ENCODE peak calls at places on chromosomes 12 and 14, in nine cellular contexts. One of them, this sample, is unnamed.

GRCh38 chr14:73136387-73137221 is at the start of gene PSEN1:
- DNase-seq in heart right ventricle: peak; percentile 96
- DNase-seq in AG08395: peak; percentile 98
- DNase-seq in activated T-cell treated with anti-CD3 and anti-CD28 coated beads, Interleukin-2, amount 50 U/mL, for 4 hours: peak; percentile 99
- DNase-seq in DMS53: peak; percentile 93
- DNase-seq in AG10803: peak; percentile 85
- DNase-seq in left cardiac atrium: peak; percentile 94
- DNase-seq in RPMI7951: peak; percentile 85
- DNase-seq in WTC11: peak; percentile 99
- DNase-seq in this sample: peak; percentile 95

GRCh38 chr12:26226629-26227375 is 31.4 kb downstream of the SSPN start:
- DNase-seq in heart right ventricle: peak; percentile 23
- DNase-seq in AG08395: peak; percentile 32
- DNase-seq in activated T-cell treated with anti-CD3 and anti-CD28 coated beads, Interleukin-2, amount 50 U/mL, for 4 hours: no peak
- DNase-seq in DMS53: peak; percentile 87
- DNase-seq in AG10803: peak; percentile 42
- DNase-seq in left cardiac atrium: peak; percentile 45
- DNase-seq in RPMI7951: peak; percentile 71
- DNase-seq in WTC11: peak; percentile 61
- DNase-seq in this sample: no peak

GRCh38 chr12:56032006-56032405 is 9.7 kb upstream of the RPS26 start:
- DNase-seq in heart right ventricle: no peak
- DNase-seq in AG08395: no peak
- DNase-seq in activated T-cell treated with anti-CD3 and anti-CD28 coated beads, Interleukin-2, amount 50 U/mL, for 4 hours: peak; percentile 18
- DNase-seq in DMS53: no peak
- DNase-seq in AG10803: no peak
- DNase-seq in left cardiac atrium: no peak
- DNase-seq in RPMI7951: no peak
- DNase-seq in WTC11: no peak
- DNase-seq in this sample: no peak

GRCh38 chr14:98144964-98145363 is 1127.0 kb downstream of the BCL11B start:
- DNase-seq in heart right ventricle: no peak
- DNase-seq in AG08395: peak; percentile 6
- DNase-seq in activated T-cell treated with anti-CD3 and anti-CD28 coated beads, Interleukin-2, amount 50 U/mL, for 4 hours: no peak
- DNase-seq in DMS53: no peak
- DNase-seq in AG10803: peak; percentile 69
- DNase-seq in left cardiac atrium: no peak
- DNase-seq in RPMI7951: peak; percentile 55
- DNase-seq in WTC11: no peak
- DNase-seq in this sample: no peak

GRCh38 chr12:26633591-26634210 is 199.3 kb downstream of the ITPR2 start:
- DNase-seq in heart right ventricle: no peak
- DNase-seq in AG08395: peak; percentile 57
- DNase-seq in activated T-cell treated with anti-CD3 and anti-CD28 coated beads, Interleukin-2, amount 50 U/mL, for 4 hours: no peak
- DNase-seq in DMS53: no peak
- DNase-seq in AG10803: peak; percentile 98
- DNase-seq in left cardiac atrium: no peak
- DNase-seq in RPMI7951: peak; percentile 71
- DNase-seq in WTC11: no peak
- DNase-seq in this sample: no peak

GRCh38 chr12:97568336-97569180 is 106.0 kb downstream of the RMST start:
- DNase-seq in heart right ventricle: no peak
- DNase-seq in AG08395: no peak
- DNase-seq in activated T-cell treated with anti-CD3 and anti-CD28 coated beads, Interleukin-2, amount 50 U/mL, for 4 hours: no peak
- DNase-seq in DMS53: peak; percentile 98
- DNase-seq in AG10803: no peak
- DNase-seq in left cardiac atrium: no peak
- DNase-seq in RPMI7951: no peak
- DNase-seq in WTC11: no peak
- DNase-seq in this sample: no peak

GRCh38 chr14:78530078-78530477 is 359.9 kb downstream of the NRXN3 start:
- DNase-seq in heart right ventricle: no peak
- DNase-seq in AG08395: no peak
- DNase-seq in activated T-cell treated with anti-CD3 and anti-CD28 coated beads, Interleukin-2, amount 50 U/mL, for 4 hours: no peak
- DNase-seq in DMS53: peak; percentile 15
- DNase-seq in AG10803: no peak
- DNase-seq in left cardiac atrium: no peak
- DNase-seq in RPMI7951: peak; percentile 2
- DNase-seq in WTC11: peak; percentile 69
- DNase-seq in this sample: no peak

GRCh38 chr14:101125313-101125712 is 221.8 kb upstream of the RTL1 start:
- DNase-seq in heart right ventricle: no peak
- DNase-seq in AG08395: no peak
- DNase-seq in activated T-cell treated with anti-CD3 and anti-CD28 coated beads, Interleukin-2, amount 50 U/mL, for 4 hours: peak; percentile 3
- DNase-seq in DMS53: no peak
- DNase-seq in AG10803: no peak
- DNase-seq in left cardiac atrium: no peak
- DNase-seq in RPMI7951: no peak
- DNase-seq in WTC11: no peak
- DNase-seq in this sample: no peak

GRCh38 chr12:8866429-8866828 is 44.0 kb downstream of the A2ML1 start:
- DNase-seq in heart right ventricle: no peak
- DNase-seq in AG08395: no peak
- DNase-seq in activated T-cell treated with anti-CD3 and anti-CD28 coated beads, Interleukin-2, amount 50 U/mL, for 4 hours: no peak
- DNase-seq in DMS53: peak; percentile 29
- DNase-seq in AG10803: no peak
- DNase-seq in left cardiac atrium: no peak
- DNase-seq in RPMI7951: no peak
- DNase-seq in WTC11: no peak
- DNase-seq in this sample: no peak

GRCh38 chr12:65608319-65608916 is 215.9 kb upstream of the HMGA2 start:
- DNase-seq in heart right ventricle: no peak
- DNase-seq in AG08395: no peak
- DNase-seq in activated T-cell treated with anti-CD3 and anti-CD28 coated beads, Interleukin-2, amount 50 U/mL, for 4 hours: no peak
- DNase-seq in DMS53: no peak
- DNase-seq in AG10803: no peak
- DNase-seq in left cardiac atrium: no peak
- DNase-seq in RPMI7951: peak; percentile 68
- DNase-seq in WTC11: no peak
- DNase-seq in this sample: no peak

GRCh38 chr14:104526723-104527645 is 52.6 kb upstream of the C14orf180 start:
- DNase-seq in heart right ventricle: no peak
- DNase-seq in AG08395: no peak
- DNase-seq in activated T-cell treated with anti-CD3 and anti-CD28 coated beads, Interleukin-2, amount 50 U/mL, for 4 hours: no peak
- DNase-seq in DMS53: no peak
- DNase-seq in AG10803: no peak
- DNase-seq in left cardiac atrium: no peak
- DNase-seq in RPMI7951: no peak
- DNase-seq in WTC11: no peak
- DNase-seq in this sample: no peak

GRCh38 chr12:68446896-68447806 is 115.0 kb upstream of the MDM1 start:
- DNase-seq in heart right ventricle: no peak
- DNase-seq in AG08395: no peak
- DNase-seq in activated T-cell treated with anti-CD3 and anti-CD28 coated beads, Interleukin-2, amount 50 U/mL, for 4 hours: no peak
- DNase-seq in DMS53: no peak
- DNase-seq in AG10803: peak; percentile 58
- DNase-seq in left cardiac atrium: no peak
- DNase-seq in RPMI7951: no peak
- DNase-seq in WTC11: peak; percentile 25
- DNase-seq in this sample: no peak

GRCh38 chr14:56666716-56667115 is 87.1 kb downstream of the TMEM260 start:
- DNase-seq in heart right ventricle: no peak
- DNase-seq in AG08395: peak; percentile 13
- DNase-seq in activated T-cell treated with anti-CD3 and anti-CD28 coated beads, Interleukin-2, amount 50 U/mL, for 4 hours: no peak
- DNase-seq in DMS53: peak; percentile 24
- DNase-seq in AG10803: peak; percentile 34
- DNase-seq in left cardiac atrium: no peak
- DNase-seq in RPMI7951: peak; percentile 47
- DNase-seq in WTC11: no peak
- DNase-seq in this sample: no peak

GRCh38 chr12:12804432-12804886 is 8.7 kb upstream of the DDX47 start:
- DNase-seq in heart right ventricle: no peak
- DNase-seq in AG08395: peak; percentile 87
- DNase-seq in activated T-cell treated with anti-CD3 and anti-CD28 coated beads, Interleukin-2, amount 50 U/mL, for 4 hours: no peak
- DNase-seq in DMS53: peak; percentile 95
- DNase-seq in AG10803: peak; percentile 93
- DNase-seq in left cardiac atrium: no peak
- DNase-seq in RPMI7951: peak; percentile 73
- DNase-seq in WTC11: no peak
- DNase-seq in this sample: no peak

GRCh38 chr14:31806249-31806648 is 245.0 kb downstream of the NUBPL start:
- DNase-seq in heart right ventricle: no peak
- DNase-seq in AG08395: no peak
- DNase-seq in activated T-cell treated with anti-CD3 and anti-CD28 coated beads, Interleukin-2, amount 50 U/mL, for 4 hours: no peak
- DNase-seq in DMS53: no peak
- DNase-seq in AG10803: no peak
- DNase-seq in left cardiac atrium: no peak
- DNase-seq in RPMI7951: no peak
- DNase-seq in WTC11: no peak
- DNase-seq in this sample: no peak

GRCh38 chr12:62785941-62786559 is 148.9 kb downstream of the PPM1H start:
- DNase-seq in heart right ventricle: peak; percentile 27
- DNase-seq in AG08395: peak; percentile 70
- DNase-seq in activated T-cell treated with anti-CD3 and anti-CD28 coated beads, Interleukin-2, amount 50 U/mL, for 4 hours: no peak
- DNase-seq in DMS53: peak; percentile 83
- DNase-seq in AG10803: peak; percentile 93
- DNase-seq in left cardiac atrium: peak; percentile 69
- DNase-seq in RPMI7951: peak; percentile 95
- DNase-seq in WTC11: no peak
- DNase-seq in this sample: no peak

GRCh38 chr12:95721320-95721719 is 69.2 kb downstream of the NTN4 start:
- DNase-seq in heart right ventricle: no peak
- DNase-seq in AG08395: no peak
- DNase-seq in activated T-cell treated with anti-CD3 and anti-CD28 coated beads, Interleukin-2, amount 50 U/mL, for 4 hours: no peak
- DNase-seq in DMS53: peak; percentile 39
- DNase-seq in AG10803: peak; percentile 16
- DNase-seq in left cardiac atrium: no peak
- DNase-seq in RPMI7951: no peak
- DNase-seq in WTC11: no peak
- DNase-seq in this sample: no peak

GRCh38 chr12:128992550-128992949 is 139.3 kb downstream of the GLT1D1 start:
- DNase-seq in heart right ventricle: no peak
- DNase-seq in AG08395: no peak
- DNase-seq in activated T-cell treated with anti-CD3 and anti-CD28 coated beads, Interleukin-2, amount 50 U/mL, for 4 hours: no peak
- DNase-seq in DMS53: no peak
- DNase-seq in AG10803: no peak
- DNase-seq in left cardiac atrium: no peak
- DNase-seq in RPMI7951: no peak
- DNase-seq in WTC11: no peak
- DNase-seq in this sample: no peak

GRCh38 chr12:112433551-112433950 is 14.8 kb downstream of the PTPN11 start:
- DNase-seq in heart right ventricle: no peak
- DNase-seq in AG08395: no peak
- DNase-seq in activated T-cell treated with anti-CD3 and anti-CD28 coated beads, Interleukin-2, amount 50 U/mL, for 4 hours: no peak
- DNase-seq in DMS53: no peak
- DNase-seq in AG10803: no peak
- DNase-seq in left cardiac atrium: no peak
- DNase-seq in RPMI7951: no peak
- DNase-seq in WTC11: no peak
- DNase-seq in this sample: no peak

GRCh38 chr12:5784626-5785130 is 160.4 kb downstream of the ANO2 start:
- DNase-seq in heart right ventricle: no peak
- DNase-seq in AG08395: no peak
- DNase-seq in activated T-cell treated with anti-CD3 and anti-CD28 coated beads, Interleukin-2, amount 50 U/mL, for 4 hours: no peak
- DNase-seq in DMS53: no peak
- DNase-seq in AG10803: no peak
- DNase-seq in left cardiac atrium: no peak
- DNase-seq in RPMI7951: no peak
- DNase-seq in WTC11: no peak
- DNase-seq in this sample: no peak

GRCh38 chr14:74516451-74517155 is 23.0 kb downstream of the ISCA2 start:
- DNase-seq in heart right ventricle: no peak
- DNase-seq in AG08395: peak; percentile 65
- DNase-seq in activated T-cell treated with anti-CD3 and anti-CD28 coated beads, Interleukin-2, amount 50 U/mL, for 4 hours: no peak
- DNase-seq in DMS53: peak; percentile 7
- DNase-seq in AG10803: peak; percentile 26
- DNase-seq in left cardiac atrium: no peak
- DNase-seq in RPMI7951: peak; percentile 62
- DNase-seq in WTC11: peak; percentile 57
- DNase-seq in this sample: no peak

GRCh38 chr12:49881400-49882247 is 22.1 kb downstream of the FAIM2 start:
- DNase-seq in heart right ventricle: no peak
- DNase-seq in AG08395: no peak
- DNase-seq in activated T-cell treated with anti-CD3 and anti-CD28 coated beads, Interleukin-2, amount 50 U/mL, for 4 hours: no peak
- DNase-seq in DMS53: no peak
- DNase-seq in AG10803: no peak
- DNase-seq in left cardiac atrium: no peak
- DNase-seq in RPMI7951: no peak
- DNase-seq in WTC11: no peak
- DNase-seq in this sample: no peak

GRCh38 chr12:54417712-54418440 is 1.2 kb downstream of the ITGA5 start:
- DNase-seq in heart right ventricle: peak; percentile 40
- DNase-seq in AG08395: no peak
- DNase-seq in activated T-cell treated with anti-CD3 and anti-CD28 coated beads, Interleukin-2, amount 50 U/mL, for 4 hours: no peak
- DNase-seq in DMS53: no peak
- DNase-seq in AG10803: no peak
- DNase-seq in left cardiac atrium: peak; percentile 45
- DNase-seq in RPMI7951: no peak
- DNase-seq in WTC11: peak; percentile 19
- DNase-seq in this sample: no peak

GRCh38 chr12:119398190-119398589 is 63.7 kb downstream of the CCDC60 start:
- DNase-seq in heart right ventricle: no peak
- DNase-seq in AG08395: no peak
- DNase-seq in activated T-cell treated with anti-CD3 and anti-CD28 coated beads, Interleukin-2, amount 50 U/mL, for 4 hours: no peak
- DNase-seq in DMS53: no peak
- DNase-seq in AG10803: no peak
- DNase-seq in left cardiac atrium: no peak
- DNase-seq in RPMI7951: no peak
- DNase-seq in WTC11: no peak
- DNase-seq in this sample: no peak

GRCh38 chr12:22286569-22286968 is 47.9 kb downstream of the ST8SIA1 start:
- DNase-seq in heart right ventricle: no peak
- DNase-seq in AG08395: peak; percentile 75
- DNase-seq in activated T-cell treated with anti-CD3 and anti-CD28 coated beads, Interleukin-2, amount 50 U/mL, for 4 hours: no peak
- DNase-seq in DMS53: no peak
- DNase-seq in AG10803: peak; percentile 98
- DNase-seq in left cardiac atrium: no peak
- DNase-seq in RPMI7951: peak; percentile 87
- DNase-seq in WTC11: no peak
- DNase-seq in this sample: no peak